ENCODE peak calls at places on chromosomes 7 and 10, in eight cellular contexts. O is activated T-helper 1 cell treated with anti-CD3 and anti-CD28 coated beads, Interleukin-2, amount 50 U/mL, for 16 hours; R is 8988T; U is fibroblast of villous mesenchyme; G is brain microvascular endothelial cell; P is kidney tubule cell; Q is anterior cingulate cortex; M is mesenteric fat pad. L is an unnamed sample.

GRCh38 chr10:31317652-31318381 is 1.2 kb upstream of the ZEB1 start:
- DNase-seq in O (peak), R (no peak), U (no peak), G (no peak), P (peak), Q (no peak), M (no peak), L (no peak)

GRCh38 chr10:73095479-73096021 is 1.1 kb downstream of the P4HA1 start:
- DNase-seq in O (no peak), R (no peak), U (peak), G (peak), P (peak), Q (no peak), M (no peak), L (no peak)

GRCh38 chr7:96178581-96178980 is 143.3 kb downstream of the SLC25A13 start:
- DNase-seq in O (no peak), R (no peak), U (no peak), G (no peak), P (peak), Q (no peak), M (no peak), L (no peak)

GRCh38 chr7:129906700-129907099 is 46.1 kb downstream of the UBE2H start:
- DNase-seq in O (no peak), R (no peak), U (peak), G (no peak), P (peak), Q (no peak), M (no peak), L (no peak)

GRCh38 chr10:105729428-105729827 is 1088.3 kb downstream of the SORCS3 start:
- DNase-seq in O (no peak), R (no peak), U (no peak), G (no peak), P (no peak), Q (no peak), M (no peak), L (no peak)

GRCh38 chr7:132485600-132486594 is 90.4 kb downstream of the PLXNA4 start:
- DNase-seq in O (no peak), R (no peak), U (no peak), G (no peak), P (no peak), Q (no peak), M (no peak), L (no peak)

GRCh38 chr10:132460071-132460470 is 63.1 kb downstream of the PWWP2B start:
- DNase-seq in O (no peak), R (no peak), U (no peak), G (no peak), P (no peak), Q (no peak), M (no peak), L (no peak)

GRCh38 chr10:48306265-48306869 is at the start of gene MAPK8:
- DNase-seq in O (peak), R (peak), U (peak), G (peak), P (peak), Q (peak), M (peak), L (no peak)

GRCh38 chr10:15780353-15781135 is 60.8 kb upstream of the ITGA8 start:
- DNase-seq in O (no peak), R (no peak), U (no peak), G (peak), P (peak), Q (no peak), M (no peak), L (no peak)

GRCh38 chr7:34073676-34074075 is 168.3 kb downstream of the BMPER start:
- DNase-seq in O (no peak), R (no peak), U (peak), G (no peak), P (no peak), Q (no peak), M (no peak), L (no peak)

GRCh38 chr7:155224116-155224811 is 73.4 kb upstream of the INSIG1 start:
- DNase-seq in O (no peak), R (no peak), U (no peak), G (no peak), P (no peak), Q (no peak), M (no peak), L (no peak)

GRCh38 chr10:5551531-5552375 is 27.0 kb downstream of the CALML3 start:
- DNase-seq in O (peak), R (no peak), U (no peak), G (peak), P (peak), Q (no peak), M (peak), L (no peak)

GRCh38 chr7:130930260-130930659 is 196.3 kb upstream of the KLF14 start:
- DNase-seq in O (no peak), R (no peak), U (no peak), G (no peak), P (peak), Q (no peak), M (no peak), L (no peak)

GRCh38 chr10:55146032-55146431 is 345.0 kb upstream of the PCDH15 start:
- DNase-seq in O (no peak), R (no peak), U (peak), G (peak), P (peak), Q (no peak), M (no peak), L (no peak)

GRCh38 chr10:55398463-55398862 is 597.4 kb upstream of the PCDH15 start:
- DNase-seq in O (no peak), R (no peak), U (no peak), G (no peak), P (no peak), Q (no peak), M (no peak), L (no peak)